ENCODE peak calls at places on chromosomes 1 and 21, in seven cellular contexts. F is H9, Q is neural crest cell, L is progenitor cell of endocrine pancreas, P is A549, Z is GM20000, E is lung. T is an unnamed sample.

GRCh38 chr1:231442735-231443134 is 20.6 kb upstream of the EGLN1 start:
- DNase-seq in F (no peak), Q (no peak), L (no peak), P (peak), Z (no peak), E (no peak), T (no peak)

GRCh38 chr1:39490596-39491145 is 765 bp upstream of the BMP8A start:
- DNase-seq in F (peak), Q (no peak), L (no peak), P (no peak), Z (no peak), E (no peak), T (no peak)

GRCh38 chr21:28547795-28548194 is 444.9 kb downstream of the LTN1 start:
- DNase-seq in F (no peak), Q (no peak), L (no peak), P (no peak), Z (no peak), E (no peak), T (no peak)

GRCh38 chr1:187689137-187689536 is 860.4 kb downstream of the PLA2G4A start:
- DNase-seq in F (no peak), Q (no peak), L (no peak), P (no peak), Z (no peak), E (no peak), T (no peak)

GRCh38 chr1:154819628-154820590 is 50.2 kb downstream of the KCNN3 start:
- DNase-seq in F (peak), Q (no peak), L (peak), P (peak), Z (peak), E (no peak), T (no peak)

GRCh38 chr1:31745071-31745897 is 18.9 kb downstream of the ADGRB2 start:
- DNase-seq in F (peak), Q (peak), L (peak), P (peak), Z (peak), E (peak), T (no peak)

GRCh38 chr1:238772321-238772720 is 614.0 kb upstream of the CHRM3 start:
- DNase-seq in F (no peak), Q (no peak), L (no peak), P (no peak), Z (no peak), E (no peak), T (no peak)

GRCh38 chr1:22470227-22470626 is 18.6 kb downstream of the ZBTB40 start:
- DNase-seq in F (no peak), Q (no peak), L (no peak), P (no peak), Z (no peak), E (no peak), T (no peak)

GRCh38 chr1:183977717-183978116 is 59.8 kb downstream of the COLGALT2 start:
- DNase-seq in F (no peak), Q (no peak), L (no peak), P (no peak), Z (no peak), E (no peak), T (no peak)

GRCh38 chr21:33428669-33429068 is 25.5 kb downstream of the IFNGR2 start:
- DNase-seq in F (no peak), Q (no peak), L (no peak), P (no peak), Z (no peak), E (peak), T (no peak)

DNA sequence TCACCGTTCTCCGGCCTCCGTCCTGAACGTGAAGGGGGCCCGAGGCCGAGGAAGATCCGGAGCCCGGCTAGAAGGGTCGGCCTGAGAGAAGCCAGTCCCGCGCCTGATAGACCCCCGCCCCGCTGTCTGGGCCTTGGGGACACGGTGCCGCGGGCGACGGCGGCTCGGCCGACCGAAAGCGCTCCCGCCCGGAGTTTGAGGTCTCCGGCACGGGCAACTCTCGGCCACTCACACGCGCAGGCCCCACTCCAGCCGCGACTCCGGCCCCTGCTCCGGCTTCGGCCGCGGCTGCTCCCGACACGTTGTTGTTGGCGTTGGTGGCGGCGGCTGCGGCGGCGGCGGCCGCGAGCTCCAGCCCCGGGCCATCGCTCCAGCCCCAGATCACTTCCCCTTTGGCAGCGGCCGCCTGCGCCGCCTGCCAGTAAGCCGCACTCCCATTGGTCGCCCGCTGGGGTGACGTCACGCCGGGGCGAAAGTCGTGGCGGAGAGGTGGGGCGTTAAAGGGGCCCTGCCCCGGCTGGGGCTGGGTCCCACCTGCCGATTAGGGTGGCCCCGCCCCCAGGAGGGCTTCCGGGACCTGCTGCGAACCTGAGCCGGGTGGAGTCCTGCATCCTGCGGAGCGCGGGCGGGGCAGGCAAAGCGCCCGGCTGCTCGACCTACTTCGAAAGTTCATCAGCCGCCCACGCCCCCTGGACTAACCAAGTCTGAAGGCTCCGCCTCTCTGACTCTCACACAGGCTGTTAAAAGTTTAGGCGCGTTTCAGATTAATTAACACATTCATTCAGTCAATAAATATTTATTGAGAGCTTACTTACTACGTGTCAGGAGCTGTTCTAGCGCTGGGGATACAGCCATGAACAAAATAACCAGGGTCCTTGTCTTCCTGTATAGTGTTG is at the start of gene EFCAB14:
- DNase-seq in F (peak), Q (peak), L (peak), P (peak), Z (peak), E (peak), T (peak)
- TF ChIP-seq CTCF in F (no peak), Q (no peak), L (no peak), P (no peak), Z (no peak), E (no peak), T (no peak)

GRCh38 chr1:226407199-226407496 is 745 bp downstream of the PARP1 start:
- DNase-seq in F (no peak), Q (no peak), L (no peak), P (no peak), Z (no peak), E (no peak), T (no peak)

GRCh38 chr1:226409392-226409791 is 1.5 kb upstream of the PARP1 start:
- DNase-seq in F (no peak), Q (no peak), L (no peak), P (no peak), Z (no peak), E (no peak), T (no peak)

GRCh38 chr1:226406401-226406881 is 1.5 kb downstream of the PARP1 start:
- DNase-seq in F (peak), Q (no peak), L (no peak), P (peak), Z (no peak), E (no peak), T (no peak)

GRCh38 chr1:226408285-226409184 is 642 bp upstream of the PARP1 start:
- DNase-seq in F (no peak), Q (no peak), L (no peak), P (no peak), Z (no peak), E (no peak), T (no peak)

DNA sequence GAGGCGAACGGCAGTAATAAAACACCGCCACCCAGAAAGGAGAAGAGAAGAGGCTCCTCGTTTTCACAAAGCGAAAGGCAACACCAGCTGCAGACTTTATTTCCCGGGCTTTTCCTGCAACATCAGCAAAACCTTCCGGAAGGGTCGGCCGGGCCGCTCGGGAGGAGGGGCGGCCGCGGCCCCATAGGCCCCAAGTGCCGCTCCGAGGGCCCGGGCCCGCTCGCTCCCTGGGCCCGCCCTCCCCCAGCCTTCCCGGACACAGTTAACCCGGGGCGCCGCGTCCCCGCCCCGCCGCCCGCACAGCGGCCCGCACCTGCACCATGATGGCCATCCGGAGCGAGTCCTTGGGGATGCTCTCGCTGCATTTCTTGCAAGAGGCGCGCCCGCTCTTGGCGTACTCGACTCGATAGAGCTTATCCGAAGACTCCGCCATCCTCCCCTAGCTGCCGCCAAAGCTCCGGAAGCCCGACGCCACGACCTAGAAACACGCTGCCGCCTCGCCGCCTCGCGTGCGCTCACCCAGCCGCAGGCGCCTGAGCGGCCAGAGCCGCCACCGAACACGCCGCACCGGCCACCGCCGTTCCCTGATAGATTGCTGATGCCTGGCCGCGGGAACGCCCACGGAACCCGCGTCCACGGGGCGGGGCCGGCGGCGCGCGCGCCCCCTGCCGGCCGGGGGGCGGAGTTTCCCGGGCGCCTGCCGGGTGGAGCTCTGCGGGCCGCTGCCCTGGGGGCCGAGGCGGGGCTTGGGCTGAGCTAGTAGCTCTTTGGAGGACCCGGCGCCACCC is at the start of gene PARP1:
- DNase-seq in F (peak), Q (peak), L (peak), P (peak), Z (peak), E (peak), T (peak)
- TF ChIP-seq CTCF in F (peak), Q (peak), L (peak), P (peak), Z (peak), E (no peak), T (peak)

DNA sequence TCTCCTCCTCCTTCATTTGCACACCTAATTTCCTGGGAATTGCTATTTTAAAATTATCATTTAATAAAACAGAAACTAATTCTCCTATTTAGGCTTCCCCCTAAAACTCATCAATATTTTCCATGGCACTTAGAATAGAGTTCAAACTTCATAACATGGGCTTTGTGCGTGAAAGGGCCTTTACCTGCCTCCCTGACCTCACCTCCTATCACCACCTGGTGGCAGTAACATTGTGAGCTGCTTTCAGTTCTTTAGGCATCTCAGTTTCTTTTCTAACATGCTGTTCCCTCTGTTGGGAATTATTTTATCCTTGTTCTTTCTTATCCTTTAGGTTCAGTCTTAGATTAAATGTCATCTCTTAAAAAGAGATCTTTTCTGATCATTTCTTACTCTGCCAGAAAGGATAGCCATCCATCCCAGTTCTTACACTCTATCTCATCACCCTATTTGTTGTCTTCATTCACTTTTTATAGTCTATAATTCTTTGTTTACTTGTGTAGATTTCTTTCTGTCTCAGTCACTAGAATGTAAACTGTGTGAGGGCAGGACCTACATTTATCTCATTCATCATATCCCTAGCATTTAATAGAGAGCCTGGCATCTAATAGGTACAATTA is 133.8 kb upstream of the KIAA1614 start:
- DNase-seq in F (peak), Q (no peak), L (no peak), P (peak), Z (peak), E (no peak), T (no peak)
- TF ChIP-seq CTCF in F (peak), Q (peak), L (peak), P (peak), Z (peak), E (no peak), T (no peak)

GRCh38 chr1:223674119-223674890 is 8.8 kb upstream of the CAPN8 start:
- DNase-seq in F (no peak), Q (no peak), L (no peak), P (no peak), Z (no peak), E (no peak), T (no peak)

GRCh38 chr1:223665592-223666312 is at the start of gene CAPN8:
- DNase-seq in F (no peak), Q (no peak), L (no peak), P (no peak), Z (no peak), E (peak), T (no peak)

GRCh38 chr1:223669003-223669402 is 3.5 kb upstream of the CAPN8 start:
- DNase-seq in F (no peak), Q (no peak), L (no peak), P (no peak), Z (no peak), E (no peak), T (no peak)

GRCh38 chr1:223667484-223668182 is 2.1 kb upstream of the CAPN8 start:
- DNase-seq in F (no peak), Q (no peak), L (no peak), P (no peak), Z (no peak), E (peak), T (no peak)

DNA sequence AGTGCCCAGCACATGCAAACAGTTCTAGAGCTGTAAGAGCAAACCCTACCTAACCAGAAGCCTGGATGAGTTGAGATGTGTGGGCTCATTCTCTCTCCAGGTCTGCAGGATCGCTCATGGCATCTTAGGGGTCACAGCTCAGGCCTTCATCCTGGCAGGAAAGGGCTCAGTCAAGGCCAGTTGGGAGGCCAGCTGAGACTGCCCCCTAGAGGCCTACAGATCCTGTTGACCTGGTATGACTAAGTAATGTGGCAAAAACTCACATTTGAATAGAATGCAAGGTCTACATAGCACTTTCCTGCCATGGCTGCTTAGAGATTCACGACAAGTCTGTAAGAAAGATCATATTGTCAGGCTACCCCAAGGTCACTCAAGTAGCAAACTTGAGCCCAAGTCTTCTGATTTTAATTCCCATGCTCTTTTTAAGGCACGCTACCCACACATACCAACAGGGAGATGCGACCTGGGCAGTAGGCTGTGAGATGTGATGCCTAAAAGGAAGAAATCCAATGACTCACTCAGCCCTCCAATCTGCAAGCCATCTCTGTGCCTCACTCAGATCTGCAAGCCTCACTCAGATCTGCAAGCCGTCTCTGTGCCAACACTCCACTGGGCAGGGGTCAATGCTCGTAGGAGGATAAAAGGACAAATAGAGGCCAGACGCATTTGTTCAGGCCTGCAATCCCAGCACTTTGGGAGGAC is 5.1 kb upstream of the CAPN8 start:
- DNase-seq in F (peak), Q (peak), L (peak), P (peak), Z (peak), E (peak), T (no peak)
- TF ChIP-seq CTCF in F (peak), Q (peak), L (peak), P (peak), Z (peak), E (peak), T (peak)

GRCh38 chr21:46346296-46347202 is 22.6 kb downstream of the PCNT start:
- DNase-seq in F (no peak), Q (no peak), L (no peak), P (no peak), Z (no peak), E (no peak), T (no peak)

GRCh38 chr21:46345861-46346260 is 21.9 kb downstream of the PCNT start:
- DNase-seq in F (no peak), Q (no peak), L (no peak), P (no peak), Z (no peak), E (no peak), T (no peak)

GRCh38 chr21:46347203-46347550 is 23.2 kb downstream of the PCNT start:
- DNase-seq in F (no peak), Q (no peak), L (no peak), P (no peak), Z (no peak), E (no peak), T (no peak)

GRCh38 chr21:46349134-46349760 is 25.3 kb downstream of the PCNT start:
- DNase-seq in F (no peak), Q (no peak), L (no peak), P (no peak), Z (no peak), E (no peak), T (no peak)

GRCh38 chr21:46347791-46348381 is 23.9 kb downstream of the PCNT start:
- DNase-seq in F (no peak), Q (no peak), L (no peak), P (no peak), Z (no peak), E (no peak), T (no peak)
- TF ChIP-seq CTCF in F (peak), Q (no peak), L (peak), P (no peak), Z (no peak), E (no peak), T (no peak)

T was measured in mesothelial cell of epicardium.